ENCODE peak calls at places on chromosomes 2 and 18, in nine cellular contexts. N is AG04449, C is cardiac muscle cell, D is colonic mucosa, P is NCI-H1092 treated with DMSO at 0.1 percent for 48 hours, X is foreskin melanocyte, I is psoas muscle, M is left cardiac atrium, L is kidney epithelial cell. G is an unnamed sample.

GRCh38 chr18:35691625-35692024 is 110.1 kb downstream of the GALNT1 start:
- DNase-seq in N (no peak), C (no peak), D (no peak), P (no peak), X (no peak), I (no peak), M (no peak), L (no peak), G (no peak)

GRCh38 chr2:241771286-241772062 is 5.1 kb upstream of the GAL3ST2 start:
- DNase-seq in N (no peak), C (no peak), D (no peak), P (no peak), X (no peak), I (peak), M (peak), L (no peak), G (no peak)

GRCh38 chr2:38806407-38807071 is 28.5 kb downstream of the GEMIN6 start:
- DNase-seq in N (no peak), C (no peak), D (no peak), P (no peak), X (no peak), I (no peak), M (no peak), L (no peak), G (no peak)

GRCh38 chr2:66462196-66462825 is 27.4 kb downstream of the MEIS1 start:
- DNase-seq in N (no peak), C (no peak), D (no peak), P (peak), X (no peak), I (no peak), M (no peak), L (no peak), G (peak)

GRCh38 chr2:42906115-42906556 is 113.8 kb upstream of the HAAO start:
- DNase-seq in N (no peak), C (no peak), D (no peak), P (no peak), X (no peak), I (no peak), M (no peak), L (no peak), G (no peak)

GRCh38 chr2:192314800-192315481 is 120.2 kb upstream of the TMEFF2 start:
- DNase-seq in N (no peak), C (no peak), D (no peak), P (no peak), X (no peak), I (no peak), M (no peak), L (no peak), G (no peak)

GRCh38 chr2:232530626-232531260 is 4.8 kb downstream of the CHRND start:
- DNase-seq in N (no peak), C (no peak), D (no peak), P (no peak), X (no peak), I (no peak), M (no peak), L (no peak), G (no peak)

GRCh38 chr2:85578243-85579180 is 1.1 kb downstream of the VAMP8 start:
- DNase-seq in N (no peak), C (no peak), D (peak), P (no peak), X (peak), I (peak), M (peak), L (no peak), G (no peak)

GRCh38 chr18:36889316-36889715 is 60.4 kb downstream of the KIAA1328 start:
- DNase-seq in N (no peak), C (no peak), D (no peak), P (no peak), X (no peak), I (no peak), M (no peak), L (no peak), G (no peak)

GRCh38 chr2:1588994-1589611 is 155.2 kb downstream of the PXDN start:
- DNase-seq in N (no peak), C (no peak), D (no peak), P (no peak), X (peak), I (no peak), M (peak), L (no peak), G (no peak)

GRCh38 chr2:54522624-54523281 is 66.6 kb downstream of the SPTBN1 start:
- DNase-seq in N (no peak), C (peak), D (peak), P (peak), X (no peak), I (no peak), M (no peak), L (no peak), G (peak)

GRCh38 chr2:36409971-36410370 is 54.4 kb downstream of the CRIM1 start:
- DNase-seq in N (no peak), C (no peak), D (no peak), P (no peak), X (no peak), I (no peak), M (no peak), L (no peak), G (no peak)

GRCh38 chr2:151947524-151948165 is 119.4 kb upstream of the ARL5A start:
- DNase-seq in N (no peak), C (no peak), D (no peak), P (no peak), X (no peak), I (peak), M (peak), L (no peak), G (no peak)

GRCh38 chr2:137964066-137964858 is at the start of gene HNMT:
- DNase-seq in N (no peak), C (peak), D (peak), P (no peak), X (peak), I (peak), M (peak), L (no peak), G (no peak)

GRCh38 chr2:197803033-197803444 is 1.4 kb upstream of the PLCL1 start:
- DNase-seq in N (no peak), C (peak), D (no peak), P (peak), X (peak), I (no peak), M (no peak), L (no peak), G (peak)

GRCh38 chr2:41698787-41699422 is 348.9 kb upstream of the PKDCC start:
- DNase-seq in N (no peak), C (peak), D (no peak), P (peak), X (no peak), I (peak), M (peak), L (no peak), G (no peak)

GRCh38 chr2:99867690-99868089 is 274.7 kb downstream of the AFF3 start:
- DNase-seq in N (no peak), C (no peak), D (no peak), P (no peak), X (no peak), I (no peak), M (peak), L (no peak), G (no peak)

GRCh38 chr2:216274194-216274593 is 98.1 kb downstream of the MARCHF4 start:
- DNase-seq in N (peak), C (no peak), D (no peak), P (no peak), X (no peak), I (no peak), M (no peak), L (no peak), G (no peak)

GRCh38 chr2:237097326-237097910 is 11.7 kb downstream of the COPS8 start:
- DNase-seq in N (no peak), C (no peak), D (no peak), P (no peak), X (no peak), I (no peak), M (no peak), L (no peak), G (no peak)

GRCh38 chr18:51321696-51322095 is 124.2 kb upstream of the MEX3C start:
- DNase-seq in N (no peak), C (no peak), D (no peak), P (no peak), X (no peak), I (no peak), M (no peak), L (no peak), G (no peak)

GRCh38 chr18:49813071-49813320 is 337 bp downstream of the ACAA2 start:
- DNase-seq in N (no peak), C (peak), D (peak), P (peak), X (peak), I (peak), M (peak), L (no peak), G (peak)

GRCh38 chr2:100886054-100886453 is 66.1 kb downstream of the NPAS2 start:
- DNase-seq in N (no peak), C (no peak), D (no peak), P (no peak), X (no peak), I (no peak), M (no peak), L (no peak), G (no peak)

GRCh38 chr2:153077311-153077710 is 358.9 kb downstream of the ARL6IP6 start:
- DNase-seq in N (no peak), C (no peak), D (no peak), P (no peak), X (no peak), I (no peak), M (no peak), L (no peak), G (no peak)

GRCh38 chr2:112187046-112187715 is 49.0 kb downstream of the FBLN7 start:
- DNase-seq in N (no peak), C (no peak), D (no peak), P (no peak), X (no peak), I (no peak), M (no peak), L (no peak), G (no peak)

GRCh38 chr2:197042613-197043248 is 116.2 kb upstream of the PGAP1 start:
- DNase-seq in N (no peak), C (no peak), D (no peak), P (no peak), X (no peak), I (no peak), M (no peak), L (no peak), G (no peak)

GRCh38 chr2:240561325-240561971 is 1.3 kb downstream of the DUSP28 start:
- DNase-seq in N (peak), C (no peak), D (peak), P (no peak), X (peak), I (no peak), M (no peak), L (no peak), G (no peak)

GRCh38 chr18:5975111-5975622 is 79.8 kb upstream of the TMEM200C start:
- DNase-seq in N (peak), C (no peak), D (no peak), P (no peak), X (peak), I (no peak), M (no peak), L (peak), G (no peak)

GRCh38 chr2:168639024-168639423 is 163.4 kb upstream of the NOSTRIN start:
- DNase-seq in N (no peak), C (no peak), D (no peak), P (no peak), X (no peak), I (no peak), M (no peak), L (no peak), G (no peak)

GRCh38 chr2:85790499-85790898 is 36.7 kb downstream of the ATOH8 start:
- DNase-seq in N (no peak), C (no peak), D (no peak), P (no peak), X (no peak), I (no peak), M (peak), L (no peak), G (no peak)

GRCh38 chr18:50091495-50092249 is 103.3 kb downstream of the MYO5B start:
- DNase-seq in N (no peak), C (no peak), D (peak), P (no peak), X (no peak), I (no peak), M (no peak), L (no peak), G (no peak)

GRCh38 chr2:131006561-131006960 is 86.7 kb downstream of the FAM168B start:
- DNase-seq in N (no peak), C (no peak), D (no peak), P (no peak), X (no peak), I (no peak), M (no peak), L (no peak), G (no peak)

GRCh38 chr2:195319112-195319460 is 337.9 kb upstream of the SLC39A10 start:
- DNase-seq in N (peak), C (no peak), D (no peak), P (no peak), X (no peak), I (no peak), M (no peak), L (peak), G (no peak)

GRCh38 chr2:158822212-158822611 is 27.1 kb downstream of the DAPL1 start:
- DNase-seq in N (no peak), C (peak), D (no peak), P (no peak), X (no peak), I (no peak), M (no peak), L (no peak), G (no peak)

GRCh38 chr2:217774232-217774631 is 228.6 kb downstream of the TNS1 start:
- DNase-seq in N (no peak), C (no peak), D (no peak), P (no peak), X (no peak), I (no peak), M (no peak), L (no peak), G (no peak)

GRCh38 chr18:36066731-36067117 is 635 bp downstream of the RPRD1A start:
- DNase-seq in N (no peak), C (no peak), D (no peak), P (peak), X (no peak), I (no peak), M (no peak), L (no peak), G (no peak)

GRCh38 chr18:75169411-75169810 is 39.5 kb downstream of the PTGR3 start:
- DNase-seq in N (no peak), C (no peak), D (no peak), P (no peak), X (no peak), I (no peak), M (no peak), L (no peak), G (no peak)

GRCh38 chr18:67035026-67035425 is 431.1 kb upstream of the CDH19 start:
- DNase-seq in N (no peak), C (no peak), D (no peak), P (no peak), X (no peak), I (no peak), M (no peak), L (no peak), G (no peak)

GRCh38 chr18:48798334-48799197 is 152.2 kb downstream of the SMAD7 start:
- DNase-seq in N (no peak), C (no peak), D (peak), P (no peak), X (no peak), I (no peak), M (peak), L (no peak), G (no peak)

GRCh38 chr2:182666674-182667320 is 49.3 kb upstream of the DNAJC10 start:
- DNase-seq in N (no peak), C (peak), D (no peak), P (peak), X (no peak), I (no peak), M (no peak), L (no peak), G (peak)

G was measured in NCI-H345.